ENCODE peak calls at places on chromosomes 13 and 19, in ten cellular contexts. F, H, N, M, S, Y, K, X, E and A are unnamed samples.

GRCh38 chr19:40603071-40603718 is 2.0 kb downstream of the LTBP4 start:
- DNase-seq in K (no peak), H (no peak), X (no peak), Y (peak), F (no peak), E (no peak), N (no peak), S (no peak), M (no peak), A (no peak)

GRCh38 chr19:49425922-49426592 is 869 bp downstream of the GFY start:
- DNase-seq in M (no peak), Y (no peak), K (no peak), E (no peak), F (peak), H (no peak), X (no peak), N (no peak), S (no peak), A (no peak)

GRCh38 chr19:28488006-28488405 is 724.9 kb downstream of the UQCRFS1 start:
- DNase-seq in H (no peak), X (no peak), E (no peak), S (no peak), N (no peak), K (no peak), M (no peak), Y (no peak), F (no peak), A (no peak)

GRCh38 chr13:79589605-79590511 is 108.9 kb downstream of the NDFIP2 start:
- DNase-seq in Y (no peak), K (no peak), E (no peak), S (no peak), F (no peak), M (no peak), X (no peak), H (no peak), N (no peak), A (peak)

GRCh38 chr13:38582133-38582532 is 104.7 kb upstream of the FREM2 start:
- DNase-seq in M (no peak), E (no peak), F (peak), S (no peak), N (no peak), Y (peak), H (peak), K (no peak), X (peak), A (peak)

GRCh38 chr19:4967738-4968461 is 1.0 kb upstream of the KDM4B start:
- DNase-seq in N (no peak), S (no peak), K (no peak), M (no peak), Y (peak), H (no peak), F (no peak), X (no peak), E (no peak), A (peak)

GRCh38 chr13:24629320-24629719 is 50.9 kb upstream of the ATP12A start:
- DNase-seq in E (no peak), S (no peak), Y (peak), H (no peak), F (no peak), X (no peak), N (no peak), K (no peak), M (no peak), A (no peak)

GRCh38 chr13:100573121-100573520 is 15.5 kb downstream of the GGACT start:
- DNase-seq in Y (peak), K (peak), X (peak), E (peak), M (peak), N (no peak), S (peak), F (peak), H (peak), A (peak)

GRCh38 chr19:58394821-58395219 is 636 bp upstream of the RNF225 start:
- DNase-seq in E (no peak), Y (no peak), S (no peak), M (no peak), K (no peak), F (no peak), X (no peak), N (no peak), H (no peak), A (no peak)

GRCh38 chr19:4010808-4011110 is 3.2 kb downstream of the PIAS4 start:
- DNase-seq in M (no peak), F (no peak), Y (no peak), K (no peak), H (no peak), N (no peak), X (no peak), S (no peak), E (no peak), A (no peak)

GRCh38 chr13:70747305-70747704 is 639.1 kb upstream of the KLHL1 start:
- DNase-seq in M (no peak), H (no peak), Y (no peak), N (no peak), S (no peak), K (no peak), F (no peak), X (no peak), E (no peak), A (no peak)

GRCh38 chr13:43195551-43195950 is 172.2 kb downstream of the DNAJC15 start:
- DNase-seq in N (no peak), F (no peak), K (no peak), X (no peak), S (no peak), H (no peak), M (no peak), Y (no peak), E (no peak), A (no peak)